ENCODE peak calls at places on chromosomes 11 and 22, in six cellular contexts. F, M, Z, B, V and N are unnamed samples.

GRCh38 chr11:76553554-76554476 is 109.0 kb downstream of the EMSY start:
- DNase-seq in B (no peak), M (no peak), Z (no peak), V (no peak), F (no peak), N (no peak)

GRCh38 chr22:49350441-49351121 is 477.1 kb downstream of the BRD1 start:
- DNase-seq in V (no peak), M (peak; percentile 81), F (no peak), Z (no peak), B (no peak), N (no peak)

GRCh38 chr11:69437001-69437875 is 44.2 kb upstream of the LINC01488 start:
- DNase-seq in B (no peak), V (no peak), Z (no peak), M (no peak), F (peak; percentile 85), N (peak; percentile 79)

GRCh38 chr11:29328961-29329441 is 687.8 kb downstream of the KCNA4 start:
- DNase-seq in M (peak; percentile 23), V (no peak), Z (peak; percentile 7), B (peak; percentile 24), F (peak; percentile 29), N (peak; percentile 33)

GRCh38 chr11:126415669-126416420 is 60.4 kb downstream of the ST3GAL4 start:
- DNase-seq in M (no peak), Z (no peak), B (no peak), F (no peak), V (no peak), N (no peak)

GRCh38 chr11:70873736-70874412 is 378.5 kb downstream of the SHANK2 start:
- DNase-seq in Z (no peak), F (no peak), B (no peak), M (no peak), V (no peak), N (no peak)

GRCh38 chr11:3169235-3169951 is 4.3 kb upstream of the OSBPL5 start:
- DNase-seq in Z (no peak), M (peak; percentile 13), F (peak; percentile 86), V (no peak), B (no peak), N (no peak)

GRCh38 chr11:65108469-65109123 is 3.1 kb upstream of the TM7SF2 start:
- DNase-seq in B (no peak), M (no peak), V (no peak), Z (no peak), F (no peak), N (no peak)

GRCh38 chr11:95596011-95596489 is 193.5 kb downstream of the FAM76B start:
- DNase-seq in V (no peak), F (no peak), M (no peak), Z (no peak), B (no peak), N (no peak)

GRCh38 chr11:120186799-120187591 is 23.8 kb upstream of the OAF start:
- DNase-seq in V (no peak), F (peak; percentile 59), B (no peak), Z (no peak), M (no peak), N (no peak)

GRCh38 chr11:17744151-17744940 is 9.8 kb downstream of the KCNC1 start:
- DNase-seq in F (no peak), B (no peak), M (no peak), V (no peak), Z (no peak), N (no peak)

GRCh38 chr11:106249857-106250256 is 172.4 kb downstream of the AASDHPPT start:
- DNase-seq in V (no peak), M (no peak), Z (no peak), B (no peak), F (no peak), N (no peak)